ENCODE peak calls at places on chromosomes 5 and 9, in eight cellular contexts. W is prostate gland, A is esophagus squamous epithelium, I is body of pancreas, V is spleen, Y is transverse colon, Z is uterus, X is A549. T is an unnamed sample.

GRCh38 chr5:109563692-109564091 is 126.0 kb upstream of the MAN2A1 start:
- DNase-seq in W (no peak), A (no peak), I (no peak), V (no peak), Y (no peak), Z (no peak), X (no peak), T (no peak)

GRCh38 chr5:178069909-178070308 is 43.4 kb upstream of the N4BP3 start:
- DNase-seq in W (peak), A (no peak), I (peak), V (peak), Y (peak), Z (no peak), X (peak), T (no peak)

GRCh38 chr9:79080536-79080935 is 491.2 kb upstream of the TLE4 start:
- DNase-seq in W (no peak), A (no peak), I (no peak), V (no peak), Y (no peak), Z (no peak), X (no peak), T (no peak)

GRCh38 chr9:124271660-124272059 is 13.9 kb downstream of the NEK6 start:
- DNase-seq in W (no peak), A (no peak), I (no peak), V (no peak), Y (peak), Z (no peak), X (no peak), T (no peak)

GRCh38 chr9:96071245-96072124 is 196.0 kb downstream of the ERCC6L2 start:
- DNase-seq in W (no peak), A (no peak), I (no peak), V (no peak), Y (no peak), Z (no peak), X (peak), T (no peak)

GRCh38 chr5:105033642-105034217 is 1471.1 kb upstream of the NUDT12 start:
- DNase-seq in W (no peak), A (no peak), I (no peak), V (no peak), Y (peak), Z (no peak), X (no peak), T (no peak)

GRCh38 chr9:114621975-114622609 is 11.0 kb downstream of the TMEM268 start:
- DNase-seq in W (no peak), A (no peak), I (no peak), V (no peak), Y (no peak), Z (no peak), X (peak), T (no peak)

GRCh38 chr9:124261787-124262595 is 4.2 kb downstream of the NEK6 start:
- DNase-seq in W (no peak), A (no peak), I (no peak), V (no peak), Y (no peak), Z (no peak), X (no peak), T (no peak)

GRCh38 chr9:109250311-109250741 is 70.5 kb downstream of the EPB41L4B start:
- DNase-seq in W (no peak), A (no peak), I (no peak), V (no peak), Y (peak), Z (no peak), X (no peak), T (no peak)

GRCh38 chr5:79983618-79984017 is 7.4 kb downstream of the MTX3 start:
- DNase-seq in W (no peak), A (no peak), I (no peak), V (no peak), Y (no peak), Z (no peak), X (no peak), T (no peak)

GRCh38 chr9:86287013-86287412 is 4.7 kb upstream of the ISCA1 start:
- DNase-seq in W (no peak), A (no peak), I (no peak), V (no peak), Y (no peak), Z (no peak), X (peak), T (no peak)

GRCh38 chr5:137932800-137933199 is 43.5 kb downstream of the PKD2L2 start:
- DNase-seq in W (no peak), A (no peak), I (no peak), V (no peak), Y (no peak), Z (no peak), X (no peak), T (no peak)

GRCh38 chr5:178304016-178304415 is 71.4 kb upstream of the PHYKPL start:
- DNase-seq in W (no peak), A (no peak), I (peak), V (peak), Y (no peak), Z (no peak), X (no peak), T (no peak)

GRCh38 chr5:180332051-180332517 is 21.1 kb downstream of the GFPT2 start:
- DNase-seq in W (no peak), A (no peak), I (peak), V (peak), Y (no peak), Z (no peak), X (peak), T (no peak)

GRCh38 chr9:17121264-17121663 is 13.6 kb upstream of the CNTLN start:
- DNase-seq in W (no peak), A (no peak), I (no peak), V (no peak), Y (no peak), Z (no peak), X (no peak), T (no peak)

GRCh38 chr5:159001247-159001646 is 98.5 kb downstream of the EBF1 start:
- DNase-seq in W (no peak), A (no peak), I (no peak), V (no peak), Y (no peak), Z (no peak), X (no peak), T (no peak)

GRCh38 chr9:134525070-134525815 is 116.4 kb upstream of the COL5A1 start:
- DNase-seq in W (no peak), A (no peak), I (no peak), V (no peak), Y (peak), Z (no peak), X (no peak), T (no peak)

GRCh38 chr9:80157128-80157527 is 585.4 kb downstream of the TLE4 start:
- DNase-seq in W (no peak), A (no peak), I (no peak), V (no peak), Y (no peak), Z (no peak), X (no peak), T (no peak)
- H3K4me3 ChIP-seq in W (no peak), A (no peak), I (no peak), V (no peak), Y (no peak), Z (no peak), X (no peak), T (no peak)

GRCh38 chr5:18977880-18978279 is 1010.1 kb downstream of the CDH18 start:
- DNase-seq in W (no peak), A (no peak), I (no peak), V (no peak), Y (no peak), Z (no peak), X (no peak), T (no peak)
- TF ChIP-seq POLR2A in W (no peak), A (no peak), I (no peak), V (no peak), Y (no peak), Z (no peak), X (no peak), T (no peak)

GRCh38 chr5:175329976-175330375 is 114.0 kb downstream of the DRD1 start:
- DNase-seq in W (no peak), A (no peak), I (no peak), V (no peak), Y (no peak), Z (no peak), X (no peak), T (no peak)
- H3K4me3 ChIP-seq in W (no peak), A (no peak), I (no peak), V (no peak), Y (no peak), Z (no peak), X (no peak), T (no peak)

GRCh38 chr5:151811593-151812321 is 40.0 kb downstream of the G3BP1 start:
- DNase-seq in W (no peak), A (no peak), I (no peak), V (no peak), Y (no peak), Z (peak), X (no peak), T (no peak)

GRCh38 chr5:151812757-151813309 is 41.1 kb downstream of the G3BP1 start:
- DNase-seq in W (no peak), A (no peak), I (no peak), V (no peak), Y (no peak), Z (no peak), X (no peak), T (no peak)

GRCh38 chr5:151810449-151810848 is 38.7 kb downstream of the G3BP1 start:
- DNase-seq in W (no peak), A (no peak), I (no peak), V (no peak), Y (no peak), Z (no peak), X (no peak), T (no peak)

GRCh38 chr5:151808451-151809169 is 36.9 kb downstream of the G3BP1 start:
- DNase-seq in W (no peak), A (no peak), I (no peak), V (no peak), Y (no peak), Z (no peak), X (no peak), T (no peak)

DNA sequence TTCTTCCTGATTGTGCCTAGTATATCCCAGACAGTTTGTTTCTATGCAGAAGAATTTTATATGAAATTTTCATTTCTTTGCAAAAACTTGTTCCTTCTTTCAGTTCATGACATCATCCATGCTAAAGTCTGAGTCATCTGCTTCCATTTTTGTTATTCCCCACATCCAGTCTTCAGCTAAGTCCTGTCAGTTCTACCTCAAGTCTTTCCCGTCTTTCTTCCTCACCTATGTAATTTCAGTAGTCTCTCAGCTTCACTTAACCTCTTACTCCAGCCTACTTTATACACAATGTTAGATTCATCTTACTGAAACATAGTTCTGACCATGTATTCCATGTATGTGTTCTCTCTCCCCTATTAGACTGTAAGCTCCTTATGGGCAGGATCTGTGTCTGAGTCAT is 39.2 kb downstream of the G3BP1 start:
- DNase-seq in W (no peak), A (no peak), I (no peak), V (no peak), Y (no peak), Z (no peak), X (no peak), T (no peak)
- TF ChIP-seq POLR2A in W (no peak), A (no peak), I (no peak), V (no peak), Y (no peak), Z (no peak), X (no peak), T (no peak)

DNA sequence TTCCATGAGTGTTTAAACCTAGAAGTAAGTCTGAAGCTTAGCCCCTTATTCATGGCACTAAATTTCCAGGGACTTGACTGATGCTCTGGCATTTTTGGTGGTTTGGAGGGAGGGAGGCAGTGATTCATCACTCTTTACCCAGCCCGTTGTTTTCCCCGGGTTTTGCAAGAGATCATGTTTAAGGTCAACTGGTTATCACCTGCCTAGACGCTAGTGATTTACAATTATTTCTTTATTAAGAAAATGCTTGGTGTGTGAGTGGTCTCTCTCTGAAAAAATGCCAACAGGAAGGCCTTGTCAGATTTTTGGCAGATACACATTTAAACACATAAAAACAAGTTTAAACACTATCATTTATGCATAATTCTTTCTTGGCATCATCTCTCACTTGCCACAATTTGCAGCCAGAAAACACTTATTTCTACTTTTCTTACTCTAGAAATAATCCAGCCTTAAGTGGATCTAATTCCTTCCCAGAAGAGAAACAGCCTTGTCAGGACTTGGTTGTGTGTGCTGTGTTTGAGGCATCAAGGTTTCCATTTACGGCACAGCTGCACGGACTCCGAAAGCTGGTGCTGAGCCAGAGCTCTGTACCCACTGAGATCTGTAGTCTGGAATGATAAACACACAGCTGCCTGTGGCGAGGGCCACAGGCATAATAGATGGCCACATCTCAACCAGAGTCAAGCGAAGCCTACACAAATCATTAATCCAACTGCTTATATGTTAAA is 738.0 kb upstream of the ZNF608 start:
- DNase-seq in W (peak), A (no peak), I (peak), V (no peak), Y (peak), Z (peak), X (peak), T (peak)
- H3K4me3 ChIP-seq in W (no peak), A (peak), I (no peak), V (no peak), Y (peak), Z (no peak), X (peak), T (peak)

GRCh38 chr9:14750871-14751270 is 28.3 kb upstream of the CER1 start:
- DNase-seq in W (no peak), A (no peak), I (no peak), V (no peak), Y (no peak), Z (no peak), X (no peak), T (no peak)

GRCh38 chr9:14752871-14753270 is 30.3 kb upstream of the CER1 start:
- DNase-seq in W (no peak), A (no peak), I (no peak), V (no peak), Y (no peak), Z (no peak), X (no peak), T (no peak)

GRCh38 chr9:14748373-14748772 is 25.8 kb upstream of the CER1 start:
- DNase-seq in W (no peak), A (no peak), I (no peak), V (no peak), Y (no peak), Z (no peak), X (no peak), T (no peak)

GRCh38 chr9:14749738-14750137 is 27.2 kb upstream of the CER1 start:
- DNase-seq in W (no peak), A (no peak), I (no peak), V (no peak), Y (no peak), Z (no peak), X (no peak), T (no peak)

DNA sequence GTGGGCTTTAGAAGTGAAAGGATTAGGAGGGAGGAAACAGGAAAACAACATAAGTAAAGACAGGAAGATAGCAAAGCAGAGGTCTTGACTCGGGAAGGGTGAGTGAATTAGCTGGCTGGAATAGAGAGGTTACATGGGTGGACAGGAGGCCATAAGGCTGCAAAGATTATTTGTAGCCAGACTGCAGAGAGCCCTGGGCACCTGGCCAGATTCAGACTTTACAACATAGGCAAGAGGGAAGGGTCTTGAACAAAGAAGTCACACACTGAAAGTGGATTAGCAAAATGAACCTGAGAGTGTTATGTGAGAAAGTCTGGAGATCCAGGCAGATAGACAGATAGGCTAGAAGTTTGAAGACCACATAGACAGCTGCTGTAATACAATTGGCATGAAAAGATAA is 29.7 kb upstream of the CER1 start:
- DNase-seq in W (no peak), A (no peak), I (no peak), V (no peak), Y (no peak), Z (no peak), X (no peak), T (no peak)
- TF ChIP-seq POLR2A in W (no peak), A (no peak), I (no peak), V (no peak), Y (no peak), Z (no peak), X (no peak), T (no peak)

GRCh38 chr9:131732636-131733340 is 7.1 kb downstream of the RAPGEF1 start:
- DNase-seq in W (no peak), A (no peak), I (no peak), V (no peak), Y (no peak), Z (no peak), X (no peak), T (no peak)

GRCh38 chr9:131732061-131732526 is 7.8 kb downstream of the RAPGEF1 start:
- DNase-seq in W (peak), A (no peak), I (no peak), V (no peak), Y (peak), Z (no peak), X (no peak), T (no peak)

GRCh38 chr9:131728961-131729360 is 10.9 kb downstream of the RAPGEF1 start:
- DNase-seq in W (no peak), A (no peak), I (no peak), V (peak), Y (peak), Z (no peak), X (no peak), T (no peak)

GRCh38 chr9:131733601-131734061 is 6.2 kb downstream of the RAPGEF1 start:
- DNase-seq in W (no peak), A (no peak), I (no peak), V (no peak), Y (peak), Z (no peak), X (peak), T (no peak)

GRCh38 chr9:131731237-131731995 is 8.5 kb downstream of the RAPGEF1 start:
- DNase-seq in W (no peak), A (no peak), I (no peak), V (no peak), Y (no peak), Z (no peak), X (no peak), T (no peak)
- H3K4me3 ChIP-seq in W (no peak), A (no peak), I (no peak), V (no peak), Y (no peak), Z (no peak), X (no peak), T (no peak)

GRCh38 chr9:13688223-13688989 is 408.9 kb upstream of the MPDZ start:
- DNase-seq in W (no peak), A (no peak), I (no peak), V (no peak), Y (no peak), Z (no peak), X (no peak), T (no peak)
- TF ChIP-seq POLR2A in W (no peak), A (no peak), I (no peak), V (no peak), Y (no peak), Z (no peak), X (no peak), T (no peak)

DNA sequence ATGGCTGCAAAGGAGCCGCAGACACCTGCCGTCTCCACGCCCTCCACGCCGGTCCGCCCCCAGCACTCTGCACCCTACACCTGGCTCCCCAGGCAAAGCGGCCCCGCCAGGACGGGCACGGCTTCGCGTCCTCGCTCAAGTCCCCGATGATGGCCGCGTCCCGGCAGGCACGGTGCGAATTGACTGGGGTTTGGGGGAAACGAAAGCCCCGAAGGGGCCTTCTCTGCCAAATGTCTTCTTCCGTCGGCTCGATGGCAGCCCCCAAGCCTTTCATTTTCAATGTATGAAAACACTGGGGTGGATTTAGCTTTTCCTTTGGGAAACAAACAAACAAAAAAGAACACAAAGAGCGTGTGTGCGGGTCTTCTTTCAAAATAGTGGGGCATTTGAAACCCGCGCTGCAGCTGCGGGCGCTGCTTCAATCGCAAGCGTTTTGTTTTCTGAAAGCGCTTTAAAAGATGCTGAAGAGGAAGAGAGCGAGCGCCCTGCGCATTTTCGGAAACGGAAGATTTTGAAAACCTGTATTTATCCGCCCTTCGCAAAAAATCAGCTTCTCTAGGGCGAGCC is 160.0 kb downstream of the RMI1 start:
- DNase-seq in W (no peak), A (no peak), I (no peak), V (peak), Y (peak), Z (no peak), X (no peak), T (no peak)
- H3K4me3 ChIP-seq in W (peak), A (peak), I (no peak), V (peak), Y (peak), Z (peak), X (peak), T (peak)

T was measured in tibial nerve.